ENCODE peak calls at places on chromosomes 1 and 21, in four cellular contexts. B is ovary, M is GM10248, A is HTR-8/SVneo. X is an unnamed sample.

GRCh38 chr1:112714313-112715263 is 544 bp downstream of the PPM1J start:
- DNase-seq in B (peak; percentile 68), M (no peak), A (no peak), X (no peak)

GRCh38 chr1:232856556-232856955 is 51.3 kb downstream of the MAP10 start:
- DNase-seq in B (no peak), M (no peak), A (no peak), X (no peak)

GRCh38 chr1:225998560-225999226 is 450 bp downstream of the SDE2 start:
- DNase-seq in B (no peak), M (no peak), A (no peak), X (no peak)

GRCh38 chr21:44977616-44978340 is 37.9 kb downstream of the SLX9 start:
- DNase-seq in B (no peak), M (no peak), A (no peak), X (no peak)

GRCh38 chr1:194709439-194709838 is 1523.0 kb upstream of the B3GALT2 start:
- DNase-seq in B (no peak), M (no peak), A (no peak), X (no peak)

GRCh38 chr1:238324465-238324864 is 433.7 kb upstream of the ZP4 start:
- DNase-seq in B (no peak), M (no peak), A (no peak), X (no peak)

GRCh38 chr21:34130598-34130985 is 57.2 kb downstream of the MRPS6 start:
- DNase-seq in B (no peak), M (no peak), A (no peak), X (no peak)

GRCh38 chr1:88812366-88812765 is 79.0 kb downstream of the GTF2B start:
- DNase-seq in B (no peak), M (no peak), A (no peak), X (no peak)

GRCh38 chr1:11744287-11744686 is 8.4 kb downstream of the AGTRAP start:
- DNase-seq in B (no peak), M (no peak), A (no peak), X (no peak)

GRCh38 chr21:27477321-27477720 is 510.4 kb upstream of the ADAMTS5 start:
- DNase-seq in B (no peak), M (no peak), A (no peak), X (no peak)

GRCh38 chr1:90198616-90199015 is 203.7 kb downstream of the ZNF326 start:
- DNase-seq in B (no peak), M (no peak), A (no peak), X (no peak)

GRCh38 chr1:230392141-230392909 is 33.8 kb downstream of the PGBD5 start:
- DNase-seq in B (no peak), M (no peak), A (no peak), X (no peak)

GRCh38 chr21:43758132-43758619 is 17.9 kb downstream of the CSTB start:
- DNase-seq in B (peak; percentile 50), M (no peak), A (no peak), X (no peak)

GRCh38 chr1:204438628-204439027 is 27.0 kb upstream of the PPP1R15B start:
- DNase-seq in B (no peak), M (no peak), A (peak; percentile 85), X (no peak)

GRCh38 chr1:154999651-155000474 is 2.7 kb upstream of the ZBTB7B start:
- DNase-seq in B (peak; percentile 69), M (peak; percentile 74), A (no peak), X (no peak)

GRCh38 chr1:84300991-84301758 is at the start of gene SAMD13:
- DNase-seq in B (peak; percentile 15), M (peak; percentile 25), A (no peak), X (peak; percentile 83)

GRCh38 chr1:111369645-111370044 is 57.9 kb downstream of the OVGP1 start:
- DNase-seq in B (no peak), M (no peak), A (no peak), X (peak; percentile 53)

GRCh38 chr1:183081402-183082110 is 58.3 kb downstream of the LAMC1 start:
- DNase-seq in B (no peak), M (no peak), A (no peak), X (no peak)